ENCODE peak calls at places on chromosomes 12 and 14, in seven cellular contexts. F is endothelial cell of umbilical vein, T is H54, C is thyroid gland, M is K562, W is GM12891, E is lower leg skin. I is an unnamed sample.

GRCh38 chr12:124601699-124602098 is 34.3 kb upstream of the NCOR2 start:
- DNase-seq in F (no peak), T (no peak), C (no peak), M (no peak), W (no peak), E (no peak), I (no peak)

GRCh38 chr14:95498622-95499353 is 17.7 kb downstream of the SYNE3 start:
- DNase-seq in F (no peak), T (no peak), C (peak), M (no peak), W (no peak), E (no peak), I (no peak)

GRCh38 chr14:34043627-34044372 is 92.9 kb upstream of the EGLN3 start:
- DNase-seq in F (peak), T (peak), C (no peak), M (peak), W (no peak), E (no peak), I (no peak)

GRCh38 chr12:91931110-91931509 is 214.5 kb downstream of the BTG1 start:
- DNase-seq in F (no peak), T (no peak), C (peak), M (no peak), W (no peak), E (no peak), I (no peak)

GRCh38 chr12:7190268-7191055 is 976 bp downstream of the PEX5 start:
- DNase-seq in F (no peak), T (no peak), C (peak), M (no peak), W (peak), E (peak), I (peak)

GRCh38 chr12:68899251-68899771 is 33.7 kb downstream of the CPM start:
- DNase-seq in F (no peak), T (no peak), C (peak), M (no peak), W (no peak), E (no peak), I (no peak)

GRCh38 chr12:105092336-105092735 is 8.1 kb upstream of the ALDH1L2 start:
- DNase-seq in F (no peak), T (no peak), C (peak), M (no peak), W (no peak), E (no peak), I (no peak)

GRCh38 chr14:94689218-94689984 is 77.2 kb downstream of the SERPINA3 start:
- DNase-seq in F (peak), T (peak), C (peak), M (peak), W (peak), E (peak), I (peak)

GRCh38 chr14:31990959-31991541 is 86.1 kb upstream of the ARHGAP5 start:
- DNase-seq in F (peak), T (no peak), C (no peak), M (no peak), W (no peak), E (no peak), I (no peak)

GRCh38 chr14:68584786-68585185 is 208.1 kb downstream of the ZFP36L1 start:
- DNase-seq in F (no peak), T (no peak), C (peak), M (no peak), W (no peak), E (no peak), I (no peak)

GRCh38 chr12:124740691-124741137 is 123.0 kb downstream of the SCARB1 start:
- DNase-seq in F (peak), T (peak), C (no peak), M (peak), W (no peak), E (no peak), I (no peak)

GRCh38 chr12:64883264-64884163 is 59.1 kb downstream of the TBC1D30 start:
- DNase-seq in F (no peak), T (peak), C (no peak), M (no peak), W (no peak), E (no peak), I (no peak)

GRCh38 chr12:57720606-57721595 is 17.6 kb downstream of the AGAP2 start:
- DNase-seq in F (no peak), T (no peak), C (no peak), M (no peak), W (peak), E (peak), I (no peak)

GRCh38 chr12:111838353-111838752 is 3.7 kb upstream of the MAPKAPK5 start:
- DNase-seq in F (no peak), T (no peak), C (no peak), M (no peak), W (no peak), E (peak), I (peak)

GRCh38 chr12:108633081-108633533 is 587 bp downstream of the SELPLG start:
- DNase-seq in F (no peak), T (no peak), C (no peak), M (no peak), W (no peak), E (no peak), I (no peak)

GRCh38 chr12:117350140-117350539 is 11.3 kb downstream of the NOS1 start:
- DNase-seq in F (no peak), T (no peak), C (peak), M (no peak), W (no peak), E (no peak), I (no peak)

GRCh38 chr14:68308695-68309094 is 484.2 kb downstream of the ZFP36L1 start:
- DNase-seq in F (no peak), T (no peak), C (no peak), M (no peak), W (no peak), E (no peak), I (no peak)

GRCh38 chr12:90836689-90837088 is 118.3 kb downstream of the CCER1 start:
- DNase-seq in F (no peak), T (no peak), C (no peak), M (no peak), W (no peak), E (no peak), I (no peak)

GRCh38 chr12:53234236-53234635 is 2.2 kb upstream of the RARG start:
- DNase-seq in F (no peak), T (no peak), C (no peak), M (peak), W (no peak), E (peak), I (no peak)

GRCh38 chr14:52060080-52060479 is 8.8 kb downstream of the NID2 start:
- DNase-seq in F (no peak), T (no peak), C (peak), M (no peak), W (no peak), E (no peak), I (peak)
- TF ChIP-seq POLR2A in F (no peak), T (no peak), C (no peak), M (no peak), W (no peak), E (no peak), I (no peak)

GRCh38 chr12:123270380-123271181 is 1.1 kb downstream of the CDK2AP1 start:
- DNase-seq in F (no peak), T (no peak), C (peak), M (peak), W (no peak), E (peak), I (peak)

GRCh38 chr12:123268850-123269249 is 2.8 kb downstream of the CDK2AP1 start:
- DNase-seq in F (no peak), T (no peak), C (no peak), M (no peak), W (no peak), E (no peak), I (no peak)

GRCh38 chr12:123269980-123270379 is 1.7 kb downstream of the CDK2AP1 start:
- DNase-seq in F (peak), T (peak), C (no peak), M (no peak), W (no peak), E (no peak), I (no peak)

GRCh38 chr12:123267991-123268843 is 3.4 kb downstream of the CDK2AP1 start:
- DNase-seq in F (peak), T (no peak), C (no peak), M (no peak), W (no peak), E (no peak), I (no peak)

DNA sequence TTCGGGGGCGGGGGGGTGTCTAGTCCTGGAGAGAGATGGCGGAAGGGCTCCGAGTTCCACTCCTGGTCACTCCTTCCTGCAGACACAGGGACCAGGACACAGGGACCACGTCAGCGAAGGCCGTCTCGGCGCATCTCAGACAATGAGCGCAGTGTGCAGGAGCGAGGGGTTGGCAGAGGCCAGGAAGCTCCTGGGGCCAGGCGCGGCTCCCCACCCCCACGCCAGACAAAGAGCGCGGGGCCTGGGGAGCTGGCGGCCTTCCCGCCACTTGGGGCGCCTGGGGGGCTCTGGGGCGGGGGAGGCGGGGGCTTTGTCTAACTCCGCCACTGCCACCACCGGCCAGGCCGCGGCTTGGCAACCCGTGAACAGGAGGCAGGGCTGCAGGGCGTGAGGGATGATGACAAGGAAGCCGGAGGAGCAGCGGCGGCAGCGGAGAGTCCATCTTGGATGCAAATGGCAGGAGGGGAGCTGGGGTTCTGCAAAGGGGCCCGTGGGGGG is 2.2 kb downstream of the CDK2AP1 start:
- DNase-seq in F (peak), T (no peak), C (peak), M (peak), W (peak), E (peak), I (peak)
- TF ChIP-seq POLR2A in F (no peak), T (no peak), C (no peak), M (no peak), W (no peak), E (no peak), I (no peak)

GRCh38 chr14:58731465-58732330 is 93.9 kb downstream of the DACT1 start:
- DNase-seq in F (peak), T (peak), C (no peak), M (no peak), W (no peak), E (no peak), I (no peak)

GRCh38 chr14:58733451-58734208 is 95.9 kb downstream of the DACT1 start:
- DNase-seq in F (no peak), T (no peak), C (no peak), M (no peak), W (no peak), E (no peak), I (no peak)

GRCh38 chr14:58736606-58737005 is 98.8 kb downstream of the DACT1 start:
- DNase-seq in F (no peak), T (no peak), C (no peak), M (no peak), W (no peak), E (no peak), I (no peak)

GRCh38 chr14:58732387-58732786 is 94.6 kb downstream of the DACT1 start:
- DNase-seq in F (no peak), T (no peak), C (no peak), M (no peak), W (no peak), E (no peak), I (no peak)

GRCh38 chr14:58730793-58731464 is 93.2 kb downstream of the DACT1 start:
- DNase-seq in F (no peak), T (peak), C (no peak), M (no peak), W (no peak), E (no peak), I (no peak)
- TF ChIP-seq POLR2A in F (no peak), T (no peak), C (no peak), M (no peak), W (no peak), E (no peak), I (no peak)

GRCh38 chr12:121440768-121441167 is 40.9 kb downstream of the RNF34 start:
- DNase-seq in F (no peak), T (no peak), C (no peak), M (no peak), W (no peak), E (no peak), I (no peak)

GRCh38 chr12:121441555-121441954 is 41.6 kb downstream of the RNF34 start:
- DNase-seq in F (no peak), T (no peak), C (no peak), M (no peak), W (no peak), E (no peak), I (peak)

GRCh38 chr12:121438905-121439304 is 39.0 kb downstream of the RNF34 start:
- DNase-seq in F (no peak), T (no peak), C (no peak), M (no peak), W (no peak), E (peak), I (no peak)

GRCh38 chr12:121438207-121438606 is 38.3 kb downstream of the RNF34 start:
- DNase-seq in F (no peak), T (no peak), C (no peak), M (no peak), W (no peak), E (peak), I (no peak)

DNA sequence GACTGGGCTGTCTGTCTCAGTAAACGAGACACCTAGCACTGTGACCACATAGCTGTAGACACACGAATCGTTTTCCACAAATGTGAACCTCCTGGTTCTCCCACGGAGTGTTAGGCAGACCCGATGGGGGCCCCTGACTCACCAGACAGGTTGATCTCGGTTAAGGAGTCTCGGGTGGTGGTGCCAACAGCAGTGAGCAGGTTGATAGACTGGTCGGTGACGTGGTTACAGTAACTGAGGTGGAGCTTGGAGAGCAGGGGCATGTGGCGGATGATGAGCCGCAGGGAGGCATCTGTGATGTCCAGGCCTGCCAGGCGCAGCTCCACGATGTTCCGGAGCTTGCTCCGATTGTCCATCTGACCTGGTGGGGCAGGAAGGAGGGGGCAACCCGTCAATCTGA is 39.8 kb downstream of the RNF34 start:
- DNase-seq in F (no peak), T (no peak), C (no peak), M (no peak), W (no peak), E (no peak), I (no peak)
- TF ChIP-seq POLR2A in F (no peak), T (no peak), C (no peak), M (no peak), W (no peak), E (no peak), I (no peak)